ENCODE peak calls at places on chromosomes 13 and 19, in nine cellular contexts. One of them, this sample, is unnamed.

GRCh38 chr13:33194820-33195692 is 90.5 kb downstream of the STARD13 start:
- DNase-seq in right lobe of liver: no peak
- DNase-seq in PC-3: peak; percentile 54
- DNase-seq in cardiac muscle cell: peak; percentile 96
- DNase-seq in AG04450: peak; percentile 79
- DNase-seq in HepG2: peak; percentile 73
- DNase-seq in PC-9: no peak
- DNase-seq in neural progenitor cell: no peak
- DNase-seq in CD8-positive, alpha-beta T cell: no peak
- DNase-seq in this sample: peak; percentile 99

GRCh38 chr13:104650426-104650825 is 1584.2 kb upstream of the SLC10A2 start:
- DNase-seq in right lobe of liver: no peak
- DNase-seq in PC-3: no peak
- DNase-seq in cardiac muscle cell: no peak
- DNase-seq in AG04450: no peak
- DNase-seq in HepG2: no peak
- DNase-seq in PC-9: no peak
- DNase-seq in neural progenitor cell: no peak
- DNase-seq in CD8-positive, alpha-beta T cell: no peak
- DNase-seq in this sample: no peak

GRCh38 chr19:40494191-40494838 is 27.5 kb downstream of the SPTBN4 start:
- DNase-seq in right lobe of liver: no peak
- DNase-seq in PC-3: no peak
- DNase-seq in cardiac muscle cell: no peak
- DNase-seq in AG04450: no peak
- DNase-seq in HepG2: no peak
- DNase-seq in PC-9: no peak
- DNase-seq in neural progenitor cell: no peak
- DNase-seq in CD8-positive, alpha-beta T cell: no peak
- DNase-seq in this sample: no peak

GRCh38 chr19:49710372-49710951 is 19.5 kb downstream of the CPT1C start:
- DNase-seq in right lobe of liver: no peak
- DNase-seq in PC-3: peak; percentile 72
- DNase-seq in cardiac muscle cell: peak; percentile 27
- DNase-seq in AG04450: no peak
- DNase-seq in HepG2: no peak
- DNase-seq in PC-9: no peak
- DNase-seq in neural progenitor cell: no peak
- DNase-seq in CD8-positive, alpha-beta T cell: no peak
- DNase-seq in this sample: no peak

GRCh38 chr13:77429320-77430142 is 102.6 kb upstream of the MYCBP2 start:
- DNase-seq in right lobe of liver: no peak
- DNase-seq in PC-3: peak; percentile 81
- DNase-seq in cardiac muscle cell: no peak
- DNase-seq in AG04450: no peak
- DNase-seq in HepG2: no peak
- DNase-seq in PC-9: no peak
- DNase-seq in neural progenitor cell: no peak
- DNase-seq in CD8-positive, alpha-beta T cell: no peak
- DNase-seq in this sample: peak; percentile 28

GRCh38 chr13:91097269-91097668 is 250.2 kb upstream of the MIR17HG start:
- DNase-seq in right lobe of liver: no peak
- DNase-seq in PC-3: no peak
- DNase-seq in cardiac muscle cell: no peak
- DNase-seq in AG04450: no peak
- DNase-seq in HepG2: no peak
- DNase-seq in PC-9: no peak
- DNase-seq in neural progenitor cell: peak; percentile 5
- DNase-seq in CD8-positive, alpha-beta T cell: no peak
- DNase-seq in this sample: no peak

GRCh38 chr13:32205426-32206096 is 109.6 kb downstream of the ZAR1L start:
- DNase-seq in right lobe of liver: no peak
- DNase-seq in PC-3: no peak
- DNase-seq in cardiac muscle cell: peak; percentile 82
- DNase-seq in AG04450: peak; percentile 42
- DNase-seq in HepG2: no peak
- DNase-seq in PC-9: no peak
- DNase-seq in neural progenitor cell: no peak
- DNase-seq in CD8-positive, alpha-beta T cell: no peak
- DNase-seq in this sample: no peak

GRCh38 chr19:2846180-2846935 is 5.1 kb downstream of the ZNF555 start:
- DNase-seq in right lobe of liver: no peak
- DNase-seq in PC-3: no peak
- DNase-seq in cardiac muscle cell: no peak
- DNase-seq in AG04450: no peak
- DNase-seq in HepG2: no peak
- DNase-seq in PC-9: no peak
- DNase-seq in neural progenitor cell: no peak
- DNase-seq in CD8-positive, alpha-beta T cell: no peak
- DNase-seq in this sample: no peak

GRCh38 chr13:31394491-31394890 is 194.7 kb downstream of the B3GLCT start:
- DNase-seq in right lobe of liver: no peak
- DNase-seq in PC-3: no peak
- DNase-seq in cardiac muscle cell: no peak
- DNase-seq in AG04450: no peak
- DNase-seq in HepG2: no peak
- DNase-seq in PC-9: no peak
- DNase-seq in neural progenitor cell: no peak
- DNase-seq in CD8-positive, alpha-beta T cell: no peak
- DNase-seq in this sample: no peak

GRCh38 chr19:1470864-1471513 is 8.0 kb downstream of the C19orf25 start:
- DNase-seq in right lobe of liver: peak; percentile 51
- DNase-seq in PC-3: peak; percentile 54
- DNase-seq in cardiac muscle cell: no peak
- DNase-seq in AG04450: no peak
- DNase-seq in HepG2: no peak
- DNase-seq in PC-9: no peak
- DNase-seq in neural progenitor cell: peak; percentile 92
- DNase-seq in CD8-positive, alpha-beta T cell: peak; percentile 21
- DNase-seq in this sample: no peak

GRCh38 chr19:45677351-45678230 is 9.6 kb downstream of the GIPR start:
- DNase-seq in right lobe of liver: peak; percentile 68
- DNase-seq in PC-3: peak; percentile 92
- DNase-seq in cardiac muscle cell: peak; percentile 93
- DNase-seq in AG04450: no peak
- DNase-seq in HepG2: peak; percentile 94
- DNase-seq in PC-9: peak; percentile 95
- DNase-seq in neural progenitor cell: peak; percentile 94
- DNase-seq in CD8-positive, alpha-beta T cell: peak; percentile 79
- DNase-seq in this sample: peak; percentile 90
- TF ChIP-seq CTCF in right lobe of liver: no peak
- TF ChIP-seq CTCF in PC-3: no peak
- TF ChIP-seq CTCF in cardiac muscle cell: peak; percentile 41
- TF ChIP-seq CTCF in AG04450: no peak
- TF ChIP-seq CTCF in HepG2: no peak
- TF ChIP-seq CTCF in PC-9: no peak
- TF ChIP-seq CTCF in neural progenitor cell: no peak
- TF ChIP-seq CTCF in CD8-positive, alpha-beta T cell: no peak
- TF ChIP-seq CTCF in this sample: peak; percentile 57

GRCh38 chr19:55079400-55080038 is 3.9 kb downstream of the EPS8L1 start:
- DNase-seq in right lobe of liver: no peak
- DNase-seq in PC-3: no peak
- DNase-seq in cardiac muscle cell: no peak
- DNase-seq in AG04450: no peak
- DNase-seq in HepG2: no peak
- DNase-seq in PC-9: no peak
- DNase-seq in neural progenitor cell: no peak
- DNase-seq in CD8-positive, alpha-beta T cell: no peak
- DNase-seq in this sample: no peak
- H3K27ac ChIP-seq in right lobe of liver: no peak overlapping the region
- H3K27ac ChIP-seq in PC-3: no peak overlapping the region
- H3K27ac ChIP-seq in cardiac muscle cell: no peak overlapping the region
- H3K27ac ChIP-seq in AG04450: no peak overlapping the region
- H3K27ac ChIP-seq in HepG2: no peak overlapping the region
- H3K27ac ChIP-seq in PC-9: no peak overlapping the region
- H3K27ac ChIP-seq in neural progenitor cell: no peak overlapping the region
- H3K27ac ChIP-seq in CD8-positive, alpha-beta T cell: no peak overlapping the region
- H3K27ac ChIP-seq in this sample: no peak overlapping the region

GRCh38 chr13:113045214-113046007 is 60.2 kb upstream of the F7 start:
- DNase-seq in right lobe of liver: no peak
- DNase-seq in PC-3: no peak
- DNase-seq in cardiac muscle cell: no peak
- DNase-seq in AG04450: no peak
- DNase-seq in HepG2: no peak
- DNase-seq in PC-9: no peak
- DNase-seq in neural progenitor cell: no peak
- DNase-seq in CD8-positive, alpha-beta T cell: no peak
- DNase-seq in this sample: no peak

GRCh38 chr13:113044431-113045114 is 61.0 kb upstream of the F7 start:
- DNase-seq in right lobe of liver: no peak
- DNase-seq in PC-3: no peak
- DNase-seq in cardiac muscle cell: no peak
- DNase-seq in AG04450: no peak
- DNase-seq in HepG2: no peak
- DNase-seq in PC-9: no peak
- DNase-seq in neural progenitor cell: no peak
- DNase-seq in CD8-positive, alpha-beta T cell: no peak
- DNase-seq in this sample: no peak

GRCh38 chr13:113042456-113042855 is 63.1 kb upstream of the F7 start:
- DNase-seq in right lobe of liver: no peak
- DNase-seq in PC-3: no peak
- DNase-seq in cardiac muscle cell: no peak
- DNase-seq in AG04450: no peak
- DNase-seq in HepG2: no peak
- DNase-seq in PC-9: no peak
- DNase-seq in neural progenitor cell: no peak
- DNase-seq in CD8-positive, alpha-beta T cell: no peak
- DNase-seq in this sample: no peak

GRCh38 chr13:113043001-113043630 is 62.5 kb upstream of the F7 start:
- DNase-seq in right lobe of liver: no peak
- DNase-seq in PC-3: no peak
- DNase-seq in cardiac muscle cell: no peak
- DNase-seq in AG04450: no peak
- DNase-seq in HepG2: no peak
- DNase-seq in PC-9: no peak
- DNase-seq in neural progenitor cell: no peak
- DNase-seq in CD8-positive, alpha-beta T cell: no peak
- DNase-seq in this sample: no peak

DNA sequence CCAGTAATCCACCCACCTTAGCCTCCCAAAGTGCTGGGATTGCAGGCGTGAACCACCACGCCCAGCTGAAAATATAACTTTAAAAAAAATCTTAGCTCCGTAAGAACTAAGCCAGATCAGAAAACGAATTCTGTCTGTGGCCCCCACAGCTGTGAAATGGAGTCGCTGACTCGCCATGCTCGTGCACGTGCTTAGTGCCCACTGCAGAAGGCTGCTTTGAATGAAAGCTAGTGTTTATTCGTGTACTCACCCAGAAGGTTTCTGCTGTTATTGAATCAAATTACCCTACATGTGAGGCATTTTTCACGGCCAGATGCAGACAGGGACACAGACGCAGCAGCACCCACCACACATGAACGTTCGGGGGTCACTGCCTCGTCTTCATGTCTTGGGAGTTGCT is 61.7 kb upstream of the F7 start:
- DNase-seq in right lobe of liver: no peak
- DNase-seq in PC-3: no peak
- DNase-seq in cardiac muscle cell: no peak
- DNase-seq in AG04450: no peak
- DNase-seq in HepG2: no peak
- DNase-seq in PC-9: no peak
- DNase-seq in neural progenitor cell: no peak
- DNase-seq in CD8-positive, alpha-beta T cell: no peak
- DNase-seq in this sample: no peak
- H3K4me3 ChIP-seq in right lobe of liver: no peak overlapping the region
- H3K4me3 ChIP-seq in PC-3: no peak overlapping the region
- H3K4me3 ChIP-seq in cardiac muscle cell: no peak overlapping the region
- H3K4me3 ChIP-seq in AG04450: no peak overlapping the region
- H3K4me3 ChIP-seq in HepG2: no peak overlapping the region
- H3K4me3 ChIP-seq in PC-9: no peak overlapping the region
- H3K4me3 ChIP-seq in neural progenitor cell: no peak overlapping the region
- H3K4me3 ChIP-seq in CD8-positive, alpha-beta T cell: no peak overlapping the region
- H3K4me3 ChIP-seq in this sample: no peak overlapping the region

GRCh38 chr19:45182758-45183157 is 4.2 kb downstream of the BLOC1S3 start:
- DNase-seq in right lobe of liver: no peak
- DNase-seq in PC-3: peak; percentile 79
- DNase-seq in cardiac muscle cell: no peak
- DNase-seq in AG04450: no peak
- DNase-seq in HepG2: no peak
- DNase-seq in PC-9: no peak
- DNase-seq in neural progenitor cell: no peak
- DNase-seq in CD8-positive, alpha-beta T cell: no peak
- DNase-seq in this sample: no peak

GRCh38 chr19:45177817-45178261 is at the start of gene TRAPPC6A:
- DNase-seq in right lobe of liver: no peak
- DNase-seq in PC-3: peak; percentile 44
- DNase-seq in cardiac muscle cell: no peak
- DNase-seq in AG04450: no peak
- DNase-seq in HepG2: no peak
- DNase-seq in PC-9: no peak
- DNase-seq in neural progenitor cell: no peak
- DNase-seq in CD8-positive, alpha-beta T cell: no peak
- DNase-seq in this sample: peak; percentile 48

GRCh38 chr19:45178262-45179062 is at the start of gene BLOC1S3:
- DNase-seq in right lobe of liver: peak; percentile 100
- DNase-seq in PC-3: peak; percentile 97
- DNase-seq in cardiac muscle cell: peak; percentile 100
- DNase-seq in AG04450: peak; percentile 100
- DNase-seq in HepG2: peak; percentile 100
- DNase-seq in PC-9: peak; percentile 100
- DNase-seq in neural progenitor cell: peak; percentile 100
- DNase-seq in CD8-positive, alpha-beta T cell: peak; percentile 100
- DNase-seq in this sample: peak; percentile 100

GRCh38 chr19:45179063-45179847 is 671 bp downstream of the BLOC1S3 start:
- DNase-seq in right lobe of liver: peak; percentile 67
- DNase-seq in PC-3: peak; percentile 30
- DNase-seq in cardiac muscle cell: peak; percentile 53
- DNase-seq in AG04450: no peak
- DNase-seq in HepG2: no peak
- DNase-seq in PC-9: peak; percentile 49
- DNase-seq in neural progenitor cell: peak; percentile 61
- DNase-seq in CD8-positive, alpha-beta T cell: peak; percentile 31
- DNase-seq in this sample: no peak

GRCh38 chr19:45179848-45180370 is 1.3 kb downstream of the BLOC1S3 start:
- DNase-seq in right lobe of liver: no peak
- DNase-seq in PC-3: no peak
- DNase-seq in cardiac muscle cell: no peak
- DNase-seq in AG04450: no peak
- DNase-seq in HepG2: no peak
- DNase-seq in PC-9: no peak
- DNase-seq in neural progenitor cell: no peak
- DNase-seq in CD8-positive, alpha-beta T cell: no peak
- DNase-seq in this sample: no peak
- TF ChIP-seq CTCF in right lobe of liver: no peak
- TF ChIP-seq CTCF in PC-3: no peak
- TF ChIP-seq CTCF in cardiac muscle cell: no peak
- TF ChIP-seq CTCF in AG04450: no peak
- TF ChIP-seq CTCF in HepG2: no peak
- TF ChIP-seq CTCF in PC-9: no peak
- TF ChIP-seq CTCF in neural progenitor cell: no peak
- TF ChIP-seq CTCF in CD8-positive, alpha-beta T cell: no peak
- TF ChIP-seq CTCF in this sample: no peak

GRCh38 chr19:8163781-8164180 is 14.4 kb upstream of the FBN3 start:
- DNase-seq in right lobe of liver: no peak
- DNase-seq in PC-3: peak; percentile 63
- DNase-seq in cardiac muscle cell: peak; percentile 56
- DNase-seq in AG04450: no peak
- DNase-seq in HepG2: no peak
- DNase-seq in PC-9: no peak
- DNase-seq in neural progenitor cell: no peak
- DNase-seq in CD8-positive, alpha-beta T cell: no peak
- DNase-seq in this sample: no peak
- H3K27ac ChIP-seq in right lobe of liver: no peak overlapping the region
- H3K27ac ChIP-seq in PC-3: no peak overlapping the region
- H3K27ac ChIP-seq in cardiac muscle cell: no peak overlapping the region
- H3K27ac ChIP-seq in AG04450: no peak overlapping the region
- H3K27ac ChIP-seq in HepG2: no peak overlapping the region
- H3K27ac ChIP-seq in PC-9: no peak overlapping the region
- H3K27ac ChIP-seq in neural progenitor cell: no peak overlapping the region
- H3K27ac ChIP-seq in CD8-positive, alpha-beta T cell: no peak overlapping the region
- H3K27ac ChIP-seq in this sample: no peak overlapping the region